ENCODE peak calls at places on chromosomes 1 and 21, in six cellular contexts. T is OCI-LY7, Z is neural progenitor cell, L is hepatocyte, M is SK-N-SH, R is MM.1S. V is an unnamed sample.
A peak's percentile ranks its signal among the peaks of the same experiment; 100 is the strongest.

GRCh38 chr1:230139741-230140140 is 72.7 kb downstream of the GALNT2 start:
- DNase-seq in T (no peak), Z (no peak), L (no peak), M (no peak), R (no peak), V (no peak)

GRCh38 chr1:93483200-93483599 is 35.3 kb downstream of the FNBP1L start:
- DNase-seq in T (no peak), Z (no peak), L (no peak), M (no peak), R (no peak), V (peak; percentile 35)

GRCh38 chr1:88800382-88801051 is 90.8 kb downstream of the GTF2B start:
- DNase-seq in T (peak; percentile 33), Z (peak; percentile 52), L (peak; percentile 45), M (peak; percentile 36), R (peak; percentile 59), V (peak; percentile 59)

GRCh38 chr1:93042134-93042821 is 36.8 kb upstream of the MTF2 start:
- DNase-seq in T (peak; percentile 43), Z (no peak), L (peak; percentile 13), M (no peak), R (peak; percentile 86), V (no peak)

GRCh38 chr1:202237052-202237451 is 43.5 kb downstream of the LGR6 start:
- DNase-seq in T (peak; percentile 36), Z (peak; percentile 83), L (peak; percentile 58), M (peak; percentile 79), R (peak; percentile 42), V (peak; percentile 53)

GRCh38 chr1:31244326-31244725 is 4.6 kb upstream of the NKAIN1 start:
- DNase-seq in T (no peak), Z (no peak), L (no peak), M (no peak), R (no peak), V (peak; percentile 61)

GRCh38 chr1:34859442-34860200 is at the start of gene SMIM12:
- DNase-seq in T (peak; percentile 94), Z (peak; percentile 93), L (peak; percentile 96), M (peak; percentile 99), R (peak; percentile 96), V (peak; percentile 98)

GRCh38 chr21:26849428-26850115 is 4.4 kb upstream of the ADAMTS1 start:
- DNase-seq in T (peak; percentile 61), Z (peak; percentile 74), L (peak; percentile 74), M (peak; percentile 45), R (peak; percentile 62), V (peak; percentile 82)

GRCh38 chr1:194512957-194513356 is 1326.5 kb upstream of the B3GALT2 start:
- DNase-seq in T (no peak), Z (no peak), L (no peak), M (no peak), R (no peak), V (no peak)

GRCh38 chr1:11648732-11649158 is 5.5 kb downstream of the FBXO2 start:
- DNase-seq in T (peak; percentile 35), Z (peak; percentile 62), L (peak; percentile 51), M (no peak), R (no peak), V (peak; percentile 44)

GRCh38 chr1:61173118-61173517 is 90.8 kb downstream of the NFIA start:
- DNase-seq in T (no peak), Z (no peak), L (no peak), M (no peak), R (no peak), V (no peak)

GRCh38 chr1:222736470-222736869 is 532 bp upstream of the FAM177B start:
- DNase-seq in T (no peak), Z (peak; percentile 72), L (no peak), M (no peak), R (no peak), V (no peak)

GRCh38 chr1:160646711-160647328 is at the start of gene SLAMF1:
- DNase-seq in T (peak; percentile 39), Z (no peak), L (no peak), M (no peak), R (no peak), V (no peak)

GRCh38 chr1:205545991-205546390 is 41.5 kb downstream of the CDK18 start:
- DNase-seq in T (no peak), Z (no peak), L (no peak), M (no peak), R (no peak), V (no peak)

GRCh38 chr1:116483481-116484309 is 87.1 kb downstream of the CD58 start:
- DNase-seq in T (no peak), Z (no peak), L (peak; percentile 69), M (peak; percentile 50), R (no peak), V (no peak)

GRCh38 chr21:36704281-36704957 is 5.5 kb downstream of the SIM2 start:
- DNase-seq in T (no peak), Z (peak; percentile 57), L (no peak), M (peak; percentile 49), R (no peak), V (no peak)

GRCh38 chr1:80498673-80499072 is 1302.1 kb upstream of the ADGRL2 start:
- DNase-seq in T (no peak), Z (no peak), L (no peak), M (no peak), R (no peak), V (no peak)

GRCh38 chr1:115301438-115302020 is 36.5 kb downstream of the NGF start:
- DNase-seq in T (no peak), Z (no peak), L (no peak), M (no peak), R (no peak), V (peak; percentile 65)

GRCh38 chr1:231844986-231845502 is 218.5 kb downstream of the DISC1 start:
- DNase-seq in T (peak; percentile 4), Z (no peak), L (no peak), M (no peak), R (no peak), V (no peak)

GRCh38 chr21:35933466-35933865 is 126.9 kb downstream of the SETD4 start:
- DNase-seq in T (peak; percentile 4), Z (peak; percentile 17), L (peak; percentile 59), M (no peak), R (no peak), V (peak; percentile 94)

GRCh38 chr1:163585796-163586195 is 264.0 kb downstream of the NUF2 start:
- DNase-seq in T (no peak), Z (no peak), L (no peak), M (no peak), R (no peak), V (no peak)

GRCh38 chr1:192907545-192908243 is 98.9 kb downstream of the RGS2 start:
- DNase-seq in T (no peak), Z (no peak), L (peak; percentile 17), M (no peak), R (no peak), V (peak; percentile 47)

GRCh38 chr1:218473527-218473926 is 128.4 kb downstream of the TGFB2 start:
- DNase-seq in T (no peak), Z (no peak), L (no peak), M (no peak), R (peak; percentile 70), V (no peak)

GRCh38 chr1:200260587-200261335 is 149.1 kb downstream of the ZNF281 start:
- DNase-seq in T (no peak), Z (no peak), L (no peak), M (no peak), R (no peak), V (peak; percentile 63)

DNA sequence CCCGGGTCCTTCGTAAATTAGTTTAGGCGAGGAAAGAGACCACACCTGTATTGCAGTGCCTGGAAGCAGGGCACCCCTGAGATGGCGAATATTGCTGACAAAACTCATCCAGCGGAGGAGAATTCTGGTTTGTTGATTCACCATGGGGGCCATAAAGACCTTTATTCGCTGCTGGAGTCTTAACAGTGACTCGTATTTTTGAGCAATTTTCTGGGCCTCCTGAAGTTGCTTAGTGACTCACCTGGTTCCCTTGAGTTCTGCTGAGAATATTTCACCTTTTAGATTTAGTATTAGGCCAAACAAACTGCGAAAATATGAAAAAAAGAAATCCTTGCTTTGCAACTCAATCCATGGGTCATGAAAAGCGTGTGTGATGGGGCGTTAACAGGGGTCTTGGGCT is 20.6 kb upstream of the H6PD start:
- DNase-seq in T (no peak), Z (no peak), L (no peak), M (no peak), R (no peak), V (no peak)
- TF ChIP-seq EZH2phosphoT487 in T (no peak), Z (no peak), L (no peak), M (no peak), R (no peak), V (no peak)

DNA sequence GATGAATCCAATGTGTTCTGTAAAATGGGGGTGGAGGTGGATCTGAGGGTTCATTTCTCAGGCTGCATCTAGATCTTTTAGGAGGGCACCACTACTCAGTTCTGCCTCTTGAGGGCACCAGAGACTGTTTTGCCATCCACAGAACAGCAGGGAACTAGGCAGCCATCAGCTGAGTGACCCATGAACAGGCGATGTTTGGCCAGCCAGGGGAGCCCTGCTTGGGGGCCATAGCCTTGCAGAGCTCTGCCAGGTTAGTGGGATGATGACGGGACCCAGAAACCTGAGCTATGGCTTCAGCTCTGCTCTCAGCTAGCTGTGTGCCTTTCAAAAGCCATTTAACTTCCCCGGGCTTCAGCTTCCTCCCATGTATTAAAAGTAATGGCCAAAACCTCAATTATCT is 13.4 kb upstream of the NOS1AP start:
- DNase-seq in T (peak; percentile 39), Z (peak; percentile 83), L (peak; percentile 77), M (peak; percentile 69), R (peak; percentile 75), V (peak; percentile 82)
- H2AFZ ChIP-seq in T (no peak overlapping the region), Z (peak overlapping the region; percentile 61), L (no peak overlapping the region), M (no peak overlapping the region), R (no peak overlapping the region), V (peak overlapping the region; percentile 32)

DNA sequence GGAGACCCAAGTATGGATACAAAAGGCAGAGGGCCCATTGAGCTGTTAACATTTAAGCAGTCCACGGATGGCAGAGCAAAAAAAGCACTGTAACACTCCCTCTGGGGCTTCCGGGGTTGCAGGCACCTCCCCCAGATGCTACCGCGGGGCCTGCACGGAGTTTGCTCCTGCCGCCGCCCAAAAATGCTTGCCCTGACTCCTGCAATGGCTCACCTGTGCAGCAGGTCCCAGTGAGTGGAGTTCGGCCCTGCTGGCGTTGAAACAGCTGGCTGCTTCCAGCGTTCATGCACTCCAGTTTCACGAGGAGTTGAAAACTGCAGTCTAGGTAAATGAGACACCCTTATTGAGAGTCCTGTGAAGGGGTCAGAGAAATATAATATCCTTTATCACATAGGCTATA is 832.8 kb downstream of the NCAM2 start:
- DNase-seq in T (no peak), Z (no peak), L (no peak), M (no peak), R (no peak), V (no peak)
- H3K9me3 ChIP-seq in T (peaks cover 18% of the 10 kb centered on the region), Z (no peaks in the 10 kb centered on the region), L (no peaks in the 10 kb centered on the region), M (no peaks in the 10 kb centered on the region), R (no peaks in the 10 kb centered on the region), V (no peaks in the 10 kb centered on the region)

GRCh38 chr21:45822429-45823099 is 159.0 kb upstream of the COL6A1 start:
- DNase-seq in T (no peak), Z (no peak), L (no peak), M (peak; percentile 14), R (no peak), V (no peak)
- TF ChIP-seq EZH2phosphoT487 in T (no peak), Z (no peak), L (no peak), M (no peak), R (no peak), V (no peak)

DNA sequence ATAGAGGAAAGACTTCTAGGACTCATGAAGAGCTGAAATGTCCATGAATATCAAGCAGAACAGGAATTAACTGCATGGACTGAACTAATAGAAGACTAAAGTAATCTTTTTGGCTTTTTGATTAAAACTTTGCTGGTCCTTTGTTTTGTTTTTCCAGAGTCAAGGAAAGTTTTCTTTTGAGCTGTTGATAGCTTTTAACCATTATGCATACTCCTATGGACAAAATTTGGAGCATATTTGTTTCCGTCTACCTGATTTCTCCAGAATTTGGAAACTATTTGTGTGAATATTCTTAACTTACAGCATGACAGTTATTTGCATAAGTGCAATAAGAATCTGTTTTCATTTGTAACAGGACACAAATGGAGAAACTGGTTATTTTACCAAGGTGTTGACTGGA is 24.5 kb upstream of the CYP4B1 start:
- DNase-seq in T (no peak), Z (no peak), L (no peak), M (no peak), R (no peak), V (no peak)
- H2AFZ ChIP-seq in T (no peak overlapping the region), Z (no peak overlapping the region), L (no peak overlapping the region), M (no peak overlapping the region), R (no peak overlapping the region), V (no peak overlapping the region)

V was measured in GM23248.